ENCODE peak calls at places on chromosome 1, in four cellular contexts. X, B, Q and M are unnamed samples.

GRCh38 chr1:29461115-29461739 is 224.9 kb downstream of the PTPRU start:
- DNase-seq in X (no peak), B (no peak), Q (no peak), M (no peak)

GRCh38 chr1:241985787-241986186 is 13.1 kb downstream of the MAP1LC3C start:
- DNase-seq in X (peak), B (no peak), Q (peak), M (peak)

GRCh38 chr1:207831517-207832327 is 79.2 kb downstream of the CD34 start:
- DNase-seq in X (no peak), B (peak), Q (no peak), M (no peak)

GRCh38 chr1:187047298-187047697 is 218.5 kb downstream of the PLA2G4A start:
- DNase-seq in X (no peak), B (no peak), Q (no peak), M (no peak)

GRCh38 chr1:29655945-29656866 is 419.9 kb downstream of the PTPRU start:
- DNase-seq in X (peak), B (peak), Q (no peak), M (peak)

GRCh38 chr1:150089846-150090520 is 22.4 kb downstream of the VPS45 start:
- DNase-seq in X (no peak), B (no peak), Q (no peak), M (no peak)

GRCh38 chr1:213252026-213252425 is 201.0 kb downstream of the RPS6KC1 start:
- DNase-seq in X (no peak), B (no peak), Q (no peak), M (no peak)

GRCh38 chr1:57752847-57753246 is 329.0 kb upstream of the DAB1 start:
- DNase-seq in X (no peak), B (no peak), Q (no peak), M (no peak)

GRCh38 chr1:70542856-70543255 is 131.8 kb downstream of the CTH start:
- DNase-seq in X (no peak), B (no peak), Q (no peak), M (no peak)

GRCh38 chr1:145916745-145917144 is 1.8 kb downstream of the PEX11B start:
- DNase-seq in X (peak), B (no peak), Q (no peak), M (peak)

GRCh38 chr1:53604291-53604919 is 134.6 kb downstream of the GLIS1 start:
- DNase-seq in X (no peak), B (no peak), Q (no peak), M (no peak)

GRCh38 chr1:219555802-219556201 is 57.1 kb downstream of the ZC3H11B start:
- DNase-seq in X (peak), B (no peak), Q (no peak), M (peak)

GRCh38 chr1:11227106-11228077 is 35.0 kb downstream of the MTOR start:
- DNase-seq in X (no peak), B (no peak), Q (no peak), M (no peak)

GRCh38 chr1:19799877-19800804 is at the start of gene TMCO4:
- DNase-seq in X (peak), B (peak), Q (peak), M (peak)

GRCh38 chr1:166700696-166701095 is 138.6 kb upstream of the POGK start:
- DNase-seq in X (no peak), B (no peak), Q (no peak), M (no peak)

GRCh38 chr1:188669715-188670114 is 1807.9 kb downstream of the BRINP3 start:
- DNase-seq in X (peak), B (no peak), Q (peak), M (peak)

GRCh38 chr1:235533476-235534168 is 29.4 kb upstream of the B3GALNT2 start:
- DNase-seq in X (peak), B (no peak), Q (no peak), M (peak)

GRCh38 chr1:3053986-3054385 is 15.0 kb upstream of the PRDM16 start:
- DNase-seq in X (no peak), B (no peak), Q (no peak), M (no peak)

GRCh38 chr1:81446006-81446669 is 354.6 kb upstream of the ADGRL2 start:
- DNase-seq in X (no peak), B (no peak), Q (no peak), M (no peak)

GRCh38 chr1:1171551-1172340 is 1.9 kb upstream of the TTLL10 start:
- DNase-seq in X (no peak), B (no peak), Q (no peak), M (no peak)

GRCh38 chr1:70038025-70038424 is 167.4 kb downstream of the LRRC40 start:
- DNase-seq in X (peak), B (no peak), Q (peak), M (peak)

GRCh38 chr1:32967863-32968571 is 3.4 kb upstream of the RNF19B start:
- DNase-seq in X (peak), B (no peak), Q (no peak), M (peak)

GRCh38 chr1:117284408-117285215 is 73.9 kb upstream of the VTCN1 start:
- DNase-seq in X (peak), B (no peak), Q (peak), M (peak)

GRCh38 chr1:66981679-66982078 is 56.9 kb downstream of the MIER1 start:
- DNase-seq in X (no peak), B (peak), Q (no peak), M (no peak)

GRCh38 chr1:204408074-204408507 is 3.5 kb downstream of the PPP1R15B start:
- DNase-seq in X (peak), B (no peak), Q (peak), M (peak)

GRCh38 chr1:181075727-181076350 is 12.7 kb upstream of the IER5 start:
- DNase-seq in X (no peak), B (no peak), Q (no peak), M (no peak)